ENCODE peak calls at places on chromosomes 6 and 20, in six cellular contexts. H is stimulated activated CD4-positive, alpha-beta T cell treated with anti-CD3 and anti-CD28 coated beads, Interleukin-4, amount 100 ng/mL, for 24 hours; I is NCI-H1092 treated with DMSO at 0.1 percent for 48 hours; X is activated effector memory CD4-positive, alpha-beta T cell treated with Interleukin-2 at 50 U/mL for 16 hours; O is uterus; Z is B cell. E is an unnamed sample.

GRCh38 chr20:1491281-1491840 is at the start of gene SIRPB2:
- DNase-seq in H (no peak), I (no peak), X (no peak), O (peak; percentile 42), Z (no peak), E (no peak)

GRCh38 chr6:95244749-95245148 is 332.6 kb upstream of the MANEA start:
- DNase-seq in H (no peak), I (no peak), X (no peak), O (no peak), Z (no peak), E (no peak)

GRCh38 chr6:90885611-90886056 is 298.8 kb upstream of the MAP3K7 start:
- DNase-seq in H (no peak), I (no peak), X (no peak), O (no peak), Z (no peak), E (no peak)

GRCh38 chr6:158185729-158186456 is 17.7 kb downstream of the GTF2H5 start:
- DNase-seq in H (no peak), I (no peak), X (no peak), O (no peak), Z (no peak), E (no peak)

GRCh38 chr6:148727104-148727503 is 19.7 kb upstream of the UST start:
- DNase-seq in H (no peak), I (no peak), X (no peak), O (no peak), Z (no peak), E (no peak)

GRCh38 chr6:22913612-22914011 is 344.2 kb downstream of the HDGFL1 start:
- DNase-seq in H (no peak), I (no peak), X (no peak), O (no peak), Z (no peak), E (no peak)

GRCh38 chr6:43393597-43393996 is 24.1 kb upstream of the ZNF318 start:
- DNase-seq in H (no peak), I (no peak), X (no peak), O (no peak), Z (no peak), E (no peak)

GRCh38 chr20:36919715-36920333 is 31.7 kb downstream of the SAMHD1 start:
- DNase-seq in H (peak; percentile 58), I (peak; percentile 48), X (no peak), O (no peak), Z (no peak), E (peak; percentile 38)